ENCODE peak calls at places on chromosomes 5 and 9, in eight cellular contexts. One of them, this sample, is unnamed.
A peak's percentile ranks its signal among the peaks of the same experiment; 100 is the strongest.

GRCh38 chr9:22840641-22841040 is 394.0 kb downstream of the DMRTA1 start:
- DNase-seq in stomach: no peak
- DNase-seq in progenitor cell of endocrine pancreas: no peak
- DNase-seq in activated B cell treated with CpG ODN at 0.5 μM for 24 hours: no peak
- DNase-seq in BE2C: no peak
- DNase-seq in kidney epithelial cell: no peak
- DNase-seq in retinal pigment epithelial cell: no peak
- DNase-seq in heart right ventricle: no peak
- DNase-seq in this sample: no peak

GRCh38 chr5:75089137-75089536 is 36.8 kb upstream of the GCNT4 start:
- DNase-seq in stomach: no peak
- DNase-seq in progenitor cell of endocrine pancreas: no peak
- DNase-seq in activated B cell treated with CpG ODN at 0.5 μM for 24 hours: no peak
- DNase-seq in BE2C: no peak
- DNase-seq in kidney epithelial cell: peak; percentile 52
- DNase-seq in retinal pigment epithelial cell: no peak
- DNase-seq in heart right ventricle: no peak
- DNase-seq in this sample: no peak

GRCh38 chr9:135468866-135469521 is 10.6 kb upstream of the PPP1R26 start:
- DNase-seq in stomach: no peak
- DNase-seq in progenitor cell of endocrine pancreas: no peak
- DNase-seq in activated B cell treated with CpG ODN at 0.5 μM for 24 hours: no peak
- DNase-seq in BE2C: no peak
- DNase-seq in kidney epithelial cell: no peak
- DNase-seq in retinal pigment epithelial cell: no peak
- DNase-seq in heart right ventricle: no peak
- DNase-seq in this sample: no peak

GRCh38 chr5:168822745-168823281 is 243.6 kb upstream of the PANK3 start:
- DNase-seq in stomach: no peak
- DNase-seq in progenitor cell of endocrine pancreas: no peak
- DNase-seq in activated B cell treated with CpG ODN at 0.5 μM for 24 hours: no peak
- DNase-seq in BE2C: peak; percentile 74
- DNase-seq in kidney epithelial cell: no peak
- DNase-seq in retinal pigment epithelial cell: no peak
- DNase-seq in heart right ventricle: no peak
- DNase-seq in this sample: no peak

GRCh38 chr9:36980148-36980974 is 53.7 kb downstream of the PAX5 start:
- DNase-seq in stomach: no peak
- DNase-seq in progenitor cell of endocrine pancreas: no peak
- DNase-seq in activated B cell treated with CpG ODN at 0.5 μM for 24 hours: no peak
- DNase-seq in BE2C: peak; percentile 83
- DNase-seq in kidney epithelial cell: no peak
- DNase-seq in retinal pigment epithelial cell: no peak
- DNase-seq in heart right ventricle: no peak
- DNase-seq in this sample: peak; percentile 71

GRCh38 chr9:89410709-89411111 is 87.2 kb downstream of the SEMA4D start:
- DNase-seq in stomach: no peak
- DNase-seq in progenitor cell of endocrine pancreas: no peak
- DNase-seq in activated B cell treated with CpG ODN at 0.5 μM for 24 hours: no peak
- DNase-seq in BE2C: no peak
- DNase-seq in kidney epithelial cell: no peak
- DNase-seq in retinal pigment epithelial cell: no peak
- DNase-seq in heart right ventricle: no peak
- DNase-seq in this sample: no peak

GRCh38 chr5:53010819-53011218 is 21.7 kb downstream of the ITGA2 start:
- DNase-seq in stomach: no peak
- DNase-seq in progenitor cell of endocrine pancreas: no peak
- DNase-seq in activated B cell treated with CpG ODN at 0.5 μM for 24 hours: no peak
- DNase-seq in BE2C: no peak
- DNase-seq in kidney epithelial cell: no peak
- DNase-seq in retinal pigment epithelial cell: no peak
- DNase-seq in heart right ventricle: no peak
- DNase-seq in this sample: no peak

GRCh38 chr5:106269252-106269843 is 1401.4 kb downstream of the EFNA5 start:
- DNase-seq in stomach: no peak
- DNase-seq in progenitor cell of endocrine pancreas: no peak
- DNase-seq in activated B cell treated with CpG ODN at 0.5 μM for 24 hours: no peak
- DNase-seq in BE2C: no peak
- DNase-seq in kidney epithelial cell: peak; percentile 1
- DNase-seq in retinal pigment epithelial cell: no peak
- DNase-seq in heart right ventricle: no peak
- DNase-seq in this sample: no peak

GRCh38 chr9:72383978-72384709 is 19.1 kb upstream of the ZFAND5 start:
- DNase-seq in stomach: no peak
- DNase-seq in progenitor cell of endocrine pancreas: no peak
- DNase-seq in activated B cell treated with CpG ODN at 0.5 μM for 24 hours: no peak
- DNase-seq in BE2C: no peak
- DNase-seq in kidney epithelial cell: peak; percentile 62
- DNase-seq in retinal pigment epithelial cell: peak; percentile 77
- DNase-seq in heart right ventricle: no peak
- DNase-seq in this sample: no peak

GRCh38 chr9:136327313-136327971 is at the start of gene GPSM1:
- DNase-seq in stomach: no peak
- DNase-seq in progenitor cell of endocrine pancreas: peak; percentile 36
- DNase-seq in activated B cell treated with CpG ODN at 0.5 μM for 24 hours: no peak
- DNase-seq in BE2C: peak; percentile 64
- DNase-seq in kidney epithelial cell: no peak
- DNase-seq in retinal pigment epithelial cell: no peak
- DNase-seq in heart right ventricle: peak; percentile 73
- DNase-seq in this sample: peak; percentile 64

GRCh38 chr5:61329729-61330128 is 2.3 kb upstream of the ZSWIM6 start:
- DNase-seq in stomach: no peak
- DNase-seq in progenitor cell of endocrine pancreas: no peak
- DNase-seq in activated B cell treated with CpG ODN at 0.5 μM for 24 hours: no peak
- DNase-seq in BE2C: no peak
- DNase-seq in kidney epithelial cell: no peak
- DNase-seq in retinal pigment epithelial cell: peak; percentile 77
- DNase-seq in heart right ventricle: no peak
- DNase-seq in this sample: no peak

GRCh38 chr5:126384985-126385384 is 38.2 kb upstream of the GRAMD2B start:
- DNase-seq in stomach: no peak
- DNase-seq in progenitor cell of endocrine pancreas: no peak
- DNase-seq in activated B cell treated with CpG ODN at 0.5 μM for 24 hours: no peak
- DNase-seq in BE2C: no peak
- DNase-seq in kidney epithelial cell: no peak
- DNase-seq in retinal pigment epithelial cell: peak; percentile 67
- DNase-seq in heart right ventricle: no peak
- DNase-seq in this sample: no peak

GRCh38 chr5:139272471-139273321 is 20.8 kb upstream of the MATR3 start:
- DNase-seq in stomach: no peak
- DNase-seq in progenitor cell of endocrine pancreas: no peak
- DNase-seq in activated B cell treated with CpG ODN at 0.5 μM for 24 hours: no peak
- DNase-seq in BE2C: no peak
- DNase-seq in kidney epithelial cell: no peak
- DNase-seq in retinal pigment epithelial cell: no peak
- DNase-seq in heart right ventricle: no peak
- DNase-seq in this sample: no peak

GRCh38 chr5:139273322-139273571 is 20.3 kb upstream of the MATR3 start:
- DNase-seq in stomach: no peak
- DNase-seq in progenitor cell of endocrine pancreas: no peak
- DNase-seq in activated B cell treated with CpG ODN at 0.5 μM for 24 hours: no peak
- DNase-seq in BE2C: no peak
- DNase-seq in kidney epithelial cell: no peak
- DNase-seq in retinal pigment epithelial cell: no peak
- DNase-seq in heart right ventricle: no peak
- DNase-seq in this sample: peak; percentile 39

GRCh38 chr5:139271201-139272027 is 22.1 kb upstream of the MATR3 start:
- DNase-seq in stomach: no peak
- DNase-seq in progenitor cell of endocrine pancreas: no peak
- DNase-seq in activated B cell treated with CpG ODN at 0.5 μM for 24 hours: no peak
- DNase-seq in BE2C: no peak
- DNase-seq in kidney epithelial cell: no peak
- DNase-seq in retinal pigment epithelial cell: no peak
- DNase-seq in heart right ventricle: no peak
- DNase-seq in this sample: no peak

GRCh38 chr5:139267481-139267880 is 26.1 kb upstream of the MATR3 start:
- DNase-seq in stomach: no peak
- DNase-seq in progenitor cell of endocrine pancreas: no peak
- DNase-seq in activated B cell treated with CpG ODN at 0.5 μM for 24 hours: no peak
- DNase-seq in BE2C: no peak
- DNase-seq in kidney epithelial cell: no peak
- DNase-seq in retinal pigment epithelial cell: no peak
- DNase-seq in heart right ventricle: no peak
- DNase-seq in this sample: no peak

GRCh38 chr5:139268364-139269202 is 25.0 kb upstream of the MATR3 start:
- DNase-seq in stomach: no peak
- DNase-seq in progenitor cell of endocrine pancreas: no peak
- DNase-seq in activated B cell treated with CpG ODN at 0.5 μM for 24 hours: no peak
- DNase-seq in BE2C: no peak
- DNase-seq in kidney epithelial cell: no peak
- DNase-seq in retinal pigment epithelial cell: no peak
- DNase-seq in heart right ventricle: no peak
- DNase-seq in this sample: no peak
- TF ChIP-seq CTCF in stomach: no peak
- TF ChIP-seq CTCF in progenitor cell of endocrine pancreas: no peak
- TF ChIP-seq CTCF in activated B cell treated with CpG ODN at 0.5 μM for 24 hours: no peak
- TF ChIP-seq CTCF in BE2C: no peak
- TF ChIP-seq CTCF in kidney epithelial cell: peak; percentile 4
- TF ChIP-seq CTCF in retinal pigment epithelial cell: no peak
- TF ChIP-seq CTCF in heart right ventricle: peak; percentile 42
- TF ChIP-seq CTCF in this sample: no peak

DNA sequence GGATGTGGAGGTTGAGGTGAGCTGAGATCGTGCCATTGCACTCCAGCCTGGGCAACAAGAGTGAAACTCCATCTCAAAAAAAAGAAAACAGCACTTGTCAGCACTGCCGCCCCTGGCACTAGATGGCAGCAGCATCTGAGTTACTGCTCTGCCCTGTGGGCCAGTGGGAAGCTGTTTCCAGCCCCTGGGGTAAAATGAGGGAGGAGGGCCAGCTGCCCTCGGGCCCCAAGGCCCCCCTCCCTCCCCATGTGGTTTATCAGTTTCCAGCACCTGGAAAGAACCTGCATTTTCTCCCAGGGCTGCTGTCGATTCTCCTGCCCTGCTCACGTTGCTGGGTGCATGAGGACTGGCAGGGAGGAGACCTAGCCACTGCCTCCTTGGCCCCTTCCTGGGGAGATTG is 13.2 kb upstream of the CEL start:
- DNase-seq in stomach: peak; percentile 60
- DNase-seq in progenitor cell of endocrine pancreas: no peak
- DNase-seq in activated B cell treated with CpG ODN at 0.5 μM for 24 hours: no peak
- DNase-seq in BE2C: peak; percentile 63
- DNase-seq in kidney epithelial cell: no peak
- DNase-seq in retinal pigment epithelial cell: no peak
- DNase-seq in heart right ventricle: no peak
- DNase-seq in this sample: peak; percentile 43
- TF ChIP-seq CTCF in stomach: peak; percentile 40
- TF ChIP-seq CTCF in progenitor cell of endocrine pancreas: peak; percentile 19
- TF ChIP-seq CTCF in activated B cell treated with CpG ODN at 0.5 μM for 24 hours: no peak
- TF ChIP-seq CTCF in BE2C: peak; percentile 65
- TF ChIP-seq CTCF in kidney epithelial cell: peak; percentile 46
- TF ChIP-seq CTCF in retinal pigment epithelial cell: peak; percentile 54
- TF ChIP-seq CTCF in heart right ventricle: peak; percentile 51
- TF ChIP-seq CTCF in this sample: no peak

GRCh38 chr5:116747881-116748280 is 173.3 kb upstream of the SEMA6A start:
- DNase-seq in stomach: no peak
- DNase-seq in progenitor cell of endocrine pancreas: no peak
- DNase-seq in activated B cell treated with CpG ODN at 0.5 μM for 24 hours: no peak
- DNase-seq in BE2C: no peak
- DNase-seq in kidney epithelial cell: peak; percentile 35
- DNase-seq in retinal pigment epithelial cell: no peak
- DNase-seq in heart right ventricle: no peak
- DNase-seq in this sample: no peak
- TF ChIP-seq CTCF in stomach: no peak
- TF ChIP-seq CTCF in progenitor cell of endocrine pancreas: no peak
- TF ChIP-seq CTCF in activated B cell treated with CpG ODN at 0.5 μM for 24 hours: no peak
- TF ChIP-seq CTCF in BE2C: no peak
- TF ChIP-seq CTCF in kidney epithelial cell: no peak
- TF ChIP-seq CTCF in retinal pigment epithelial cell: no peak
- TF ChIP-seq CTCF in heart right ventricle: no peak
- TF ChIP-seq CTCF in this sample: no peak

GRCh38 chr9:100472268-100472667 is 681 bp upstream of the TMEFF1 start:
- DNase-seq in stomach: no peak
- DNase-seq in progenitor cell of endocrine pancreas: no peak
- DNase-seq in activated B cell treated with CpG ODN at 0.5 μM for 24 hours: no peak
- DNase-seq in BE2C: no peak
- DNase-seq in kidney epithelial cell: no peak
- DNase-seq in retinal pigment epithelial cell: no peak
- DNase-seq in heart right ventricle: no peak
- DNase-seq in this sample: no peak

GRCh38 chr9:100473271-100474081 is 527 bp downstream of the TMEFF1 start:
- DNase-seq in stomach: peak; percentile 26
- DNase-seq in progenitor cell of endocrine pancreas: peak; percentile 35
- DNase-seq in activated B cell treated with CpG ODN at 0.5 μM for 24 hours: peak; percentile 37
- DNase-seq in BE2C: peak; percentile 63
- DNase-seq in kidney epithelial cell: no peak
- DNase-seq in retinal pigment epithelial cell: no peak
- DNase-seq in heart right ventricle: peak; percentile 17
- DNase-seq in this sample: peak; percentile 70

GRCh38 chr9:100474950-100475276 is 2.0 kb downstream of the TMEFF1 start:
- DNase-seq in stomach: no peak
- DNase-seq in progenitor cell of endocrine pancreas: no peak
- DNase-seq in activated B cell treated with CpG ODN at 0.5 μM for 24 hours: no peak
- DNase-seq in BE2C: no peak
- DNase-seq in kidney epithelial cell: no peak
- DNase-seq in retinal pigment epithelial cell: no peak
- DNase-seq in heart right ventricle: no peak
- DNase-seq in this sample: no peak

GRCh38 chr9:100474082-100474949 is 1.4 kb downstream of the TMEFF1 start:
- DNase-seq in stomach: no peak
- DNase-seq in progenitor cell of endocrine pancreas: peak; percentile 17
- DNase-seq in activated B cell treated with CpG ODN at 0.5 μM for 24 hours: no peak
- DNase-seq in BE2C: peak; percentile 34
- DNase-seq in kidney epithelial cell: no peak
- DNase-seq in retinal pigment epithelial cell: no peak
- DNase-seq in heart right ventricle: no peak
- DNase-seq in this sample: peak; percentile 59

GRCh38 chr9:100472725-100473261 is at the start of gene TMEFF1:
- DNase-seq in stomach: peak; percentile 30
- DNase-seq in progenitor cell of endocrine pancreas: peak; percentile 89
- DNase-seq in activated B cell treated with CpG ODN at 0.5 μM for 24 hours: peak; percentile 41
- DNase-seq in BE2C: peak; percentile 84
- DNase-seq in kidney epithelial cell: no peak
- DNase-seq in retinal pigment epithelial cell: no peak
- DNase-seq in heart right ventricle: peak; percentile 36
- DNase-seq in this sample: peak; percentile 92
- TF ChIP-seq CTCF in stomach: no peak
- TF ChIP-seq CTCF in progenitor cell of endocrine pancreas: peak; percentile 43
- TF ChIP-seq CTCF in activated B cell treated with CpG ODN at 0.5 μM for 24 hours: no peak
- TF ChIP-seq CTCF in BE2C: peak; percentile 4
- TF ChIP-seq CTCF in kidney epithelial cell: peak; percentile 21
- TF ChIP-seq CTCF in retinal pigment epithelial cell: peak; percentile 21
- TF ChIP-seq CTCF in heart right ventricle: peak; percentile 42
- TF ChIP-seq CTCF in this sample: peak; percentile 25